ENCODE peak calls at places on chromosomes 4 and X, in ten cellular contexts. Y, H, K, A, U, Q, X, G, Z and L are unnamed samples.

GRCh38 chr4:2925931-2926860 is 37.0 kb downstream of the NOP14 start:
- DNase-seq in G (no peak), X (no peak), U (peak; percentile 10), H (no peak), Z (no peak), K (peak; percentile 46), Y (peak; percentile 44), A (no peak), Q (no peak), L (no peak)

GRCh38 chr4:153233761-153234371 is 29.6 kb downstream of the TRIM2 start:
- DNase-seq in U (peak; percentile 42), K (no peak), Y (no peak), X (no peak), Z (peak; percentile 26), H (no peak), G (peak; percentile 73), Q (peak; percentile 90), A (no peak), L (no peak)

GRCh38 chrX:41067721-41068120 is 17.5 kb upstream of the USP9X start:
- DNase-seq in Q (no peak), X (no peak), U (no peak), Z (no peak), A (no peak), Y (no peak), G (no peak), H (no peak), K (no peak), L (no peak)

GRCh38 chr4:26311633-26312032 is 9.2 kb upstream of the RBPJ start:
- DNase-seq in Z (no peak), U (no peak), Y (no peak), K (no peak), X (no peak), H (no peak), Q (no peak), A (no peak), G (no peak), L (no peak)

GRCh38 chr4:165368567-165368966 is 10.2 kb upstream of the CPE start:
- DNase-seq in G (no peak), Y (no peak), A (no peak), U (no peak), Q (no peak), X (no peak), Z (no peak), H (no peak), K (no peak), L (no peak)

GRCh38 chrX:110442631-110443030 is 84.0 kb downstream of the RTL9 start:
- DNase-seq in K (peak; percentile 71), Y (no peak), Q (peak; percentile 55), U (peak; percentile 60), G (no peak), X (peak; percentile 65), Z (no peak), H (peak; percentile 8), A (peak; percentile 50), L (peak; percentile 4)

GRCh38 chr4:182884046-182884445 is 33.1 kb downstream of the DCTD start:
- DNase-seq in A (no peak), U (no peak), Z (no peak), Q (no peak), H (no peak), G (no peak), K (no peak), X (no peak), Y (no peak), L (no peak)

GRCh38 chr4:124743711-124744110 is 31.2 kb upstream of the ANKRD50 start:
- DNase-seq in X (no peak), H (no peak), G (no peak), Y (no peak), Z (no peak), Q (no peak), U (no peak), A (no peak), K (no peak), L (no peak)

GRCh38 chr4:183658362-183659028 is 490 bp downstream of the RWDD4 start:
- DNase-seq in G (no peak), U (peak; percentile 14), A (peak; percentile 42), Z (peak; percentile 27), Y (peak; percentile 53), H (peak; percentile 25), Q (peak; percentile 4), X (peak; percentile 42), K (peak; percentile 84), L (peak; percentile 53)

GRCh38 chrX:44667771-44668170 is 125.1 kb upstream of the FUNDC1 start:
- DNase-seq in Q (no peak), K (no peak), G (no peak), U (no peak), A (no peak), H (no peak), Z (no peak), X (no peak), Y (no peak), L (no peak)

GRCh38 chrX:19625612-19626011 is 110.3 kb upstream of the MAP3K15 start:
- DNase-seq in Y (peak; percentile 64), G (no peak), H (no peak), A (no peak), X (no peak), K (no peak), U (no peak), Z (peak; percentile 25), Q (peak; percentile 81), L (no peak)

GRCh38 chrX:38170556-38170955 is 50.1 kb downstream of the SRPX start:
- DNase-seq in Q (no peak), U (no peak), A (no peak), G (no peak), Y (no peak), Z (no peak), K (no peak), X (no peak), H (no peak), L (no peak)

GRCh38 chr4:75344915-75345314 is 169.3 kb downstream of the RCHY1 start:
- DNase-seq in A (no peak), Y (no peak), K (no peak), G (no peak), X (no peak), Q (peak; percentile 59), Z (no peak), U (no peak), H (no peak), L (no peak)

GRCh38 chr4:77190053-77190452 is 33.0 kb downstream of the CCNG2 start:
- DNase-seq in Q (peak; percentile 76), Z (no peak), K (no peak), G (peak; percentile 16), X (no peak), Y (no peak), H (no peak), U (no peak), A (no peak), L (no peak)

GRCh38 chr4:186808635-186809018 is 85.0 kb upstream of the FAT1 start:
- DNase-seq in K (no peak), H (no peak), Z (no peak), A (no peak), X (no peak), Q (peak; percentile 19), U (no peak), G (peak; percentile 67), Y (peak; percentile 61), L (no peak)

GRCh38 chr4:39758176-39758575 is 60.2 kb downstream of the UBE2K start:
- DNase-seq in K (no peak), U (no peak), Z (no peak), Y (no peak), A (no peak), H (no peak), G (no peak), Q (no peak), X (no peak), L (no peak)
- H3K36me3 ChIP-seq in K (peaks cover 14% of the 10 kb centered on the region), U (peaks cover 8% of the 10 kb centered on the region), Z (no peaks in the 10 kb centered on the region), Y (no peaks in the 10 kb centered on the region), A (peaks cover 39% of the 10 kb centered on the region), H (peaks cover 85% of the 10 kb centered on the region), G (peaks cover 3% of the 10 kb centered on the region), Q (peaks cover 23% of the 10 kb centered on the region), X (peaks cover 28% of the 10 kb centered on the region), L (peaks cover 6% of the 10 kb centered on the region)

GRCh38 chrX:28589048-28589447 is 1.8 kb downstream of the IL1RAPL1 start:
- DNase-seq in Z (no peak), A (no peak), K (no peak), Y (no peak), U (no peak), G (no peak), Q (no peak), X (no peak), H (no peak), L (no peak)

GRCh38 chrX:28584025-28584424 is 3.2 kb upstream of the IL1RAPL1 start:
- DNase-seq in Y (no peak), H (no peak), Z (no peak), X (no peak), U (no peak), K (no peak), A (no peak), Q (no peak), G (no peak), L (no peak)

GRCh38 chrX:28586291-28586690 is 955 bp upstream of the IL1RAPL1 start:
- DNase-seq in Y (no peak), K (peak; percentile 30), Z (peak; percentile 10), G (no peak), A (peak; percentile 64), Q (peak; percentile 20), U (no peak), X (peak; percentile 40), H (no peak), L (no peak)

GRCh38 chrX:28585767-28586166 is 1.5 kb upstream of the IL1RAPL1 start:
- DNase-seq in K (no peak), Z (no peak), U (no peak), A (no peak), X (no peak), H (no peak), Q (no peak), Y (no peak), G (no peak), L (no peak)

GRCh38 chrX:28586891-28587635 is at the start of gene IL1RAPL1:
- DNase-seq in G (peak; percentile 23), Q (peak; percentile 67), X (no peak), A (peak; percentile 74), K (no peak), U (no peak), H (no peak), Z (no peak), Y (no peak), L (no peak)
- H3K4me3 ChIP-seq in G (peak within 1 kb of the TSS; percentile 42), Q (peak within 1 kb of the TSS; percentile 66), X (peak within 1 kb of the TSS; percentile 64), A (peak within 1 kb of the TSS; percentile 67), K (peak within 1 kb of the TSS; percentile 35), U (no peak within 1 kb of the TSS), H (no peak within 1 kb of the TSS), Z (peak within 1 kb of the TSS; percentile 36), Y (peak within 1 kb of the TSS; percentile 27), L (no peak within 1 kb of the TSS)

DNA sequence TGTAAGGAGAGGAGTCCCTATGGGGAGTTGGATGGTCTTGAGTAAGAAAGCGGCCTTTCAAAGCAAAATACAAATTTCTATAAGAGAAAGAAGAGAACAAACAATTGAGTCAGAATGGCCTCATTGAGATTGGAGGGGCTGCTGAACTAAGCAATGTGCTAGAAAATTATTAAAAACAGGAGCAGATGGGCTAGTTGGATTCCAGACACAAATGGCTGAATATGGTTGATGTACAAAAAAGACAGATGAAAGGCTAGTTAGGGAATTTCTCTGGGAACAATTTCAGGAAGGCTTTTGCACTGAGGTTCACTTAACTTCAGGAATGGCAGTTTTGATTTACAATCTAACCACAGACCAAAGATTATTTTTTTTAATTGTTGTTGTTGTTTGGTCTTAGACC is 1806.8 kb upstream of the TENM3 start:
- DNase-seq in Z (no peak), G (no peak), A (no peak), Y (no peak), U (no peak), K (no peak), Q (no peak), X (no peak), H (no peak), L (no peak)
- H3K36me3 ChIP-seq in Z (no peaks in the 10 kb centered on the region), G (no peaks in the 10 kb centered on the region), A (no peaks in the 10 kb centered on the region), Y (no peaks in the 10 kb centered on the region), U (no peaks in the 10 kb centered on the region), K (no peaks in the 10 kb centered on the region), Q (no peaks in the 10 kb centered on the region), X (no peaks in the 10 kb centered on the region), H (no peaks in the 10 kb centered on the region), L (no peaks in the 10 kb centered on the region)

GRCh38 chr4:144809056-144809640 is 163.2 kb downstream of the HHIP start:
- DNase-seq in Z (no peak), A (no peak), Q (no peak), K (no peak), G (no peak), Y (no peak), H (no peak), U (no peak), X (peak; percentile 46), L (no peak)
- H3K4me3 ChIP-seq in Z (no peak overlapping the region), A (peak overlapping the region; percentile 11), Q (no peak overlapping the region), K (peak overlapping the region; percentile 12), G (no peak overlapping the region), Y (no peak overlapping the region), H (no peak overlapping the region), U (no peak overlapping the region), X (peak overlapping the region; percentile 51), L (no peak overlapping the region)